ENCODE peak calls at places on chromosomes 16 and 17, in four cellular contexts. S, C, A and M are unnamed samples.

GRCh38 chr17:45320349-45320930 is 3.6 kb upstream of the MAP3K14 start:
- DNase-seq in A (no peak), C (peak; percentile 57), S (no peak), M (no peak)

GRCh38 chr16:85364323-85365040 is 248.6 kb upstream of the GSE1 start:
- DNase-seq in A (no peak), C (peak; percentile 90), S (no peak), M (no peak)

GRCh38 chr17:57803026-57803425 is 46.8 kb downstream of the MRPS23 start:
- DNase-seq in A (no peak), S (no peak), C (no peak), M (no peak)

GRCh38 chr16:8375208-8375607 is 215.1 kb downstream of the TMEM114 start:
- DNase-seq in S (no peak), A (no peak), C (no peak), M (no peak)

GRCh38 chr17:72715906-72716572 is 376.4 kb downstream of the SLC39A11 start:
- DNase-seq in S (no peak), C (peak; percentile 94), A (no peak), M (no peak)

GRCh38 chr17:45146616-45147101 is 1.6 kb upstream of the HEXIM1 start:
- DNase-seq in S (peak; percentile 59), C (peak; percentile 82), A (no peak), M (no peak)

GRCh38 chr17:7712111-7712771 is 5.3 kb upstream of the DNAH2 start:
- DNase-seq in S (no peak), C (no peak), A (no peak), M (no peak)

GRCh38 chr16:17257426-17257825 is 213.3 kb downstream of the XYLT1 start:
- DNase-seq in C (no peak), S (no peak), A (no peak), M (no peak)

GRCh38 chr17:49739662-49740271 is 24.2 kb downstream of the FAM117A start:
- DNase-seq in S (peak; percentile 84), A (peak; percentile 71), C (no peak), M (no peak)

GRCh38 chr16:85400305-85401205 is 212.6 kb upstream of the GSE1 start:
- DNase-seq in C (no peak), A (no peak), S (no peak), M (no peak)

GRCh38 chr17:75774988-75775668 is 9.5 kb upstream of the UNK start:
- DNase-seq in C (no peak), S (peak; percentile 20), A (no peak), M (no peak)

GRCh38 chr17:28575126-28575795 is 1.4 kb downstream of the ALDOC start:
- DNase-seq in S (no peak), C (no peak), A (no peak), M (no peak)
- TF ChIP-seq CTCF in S (no peak), C (peak; percentile 8), A (no peak), M (no peak)

GRCh38 chr17:48261297-48261880 is 153.8 kb downstream of the SNX11 start:
- DNase-seq in C (peak; percentile 12), A (no peak), S (no peak), M (no peak)
- TF ChIP-seq CTCF in C (peak; percentile 78), A (no peak), S (no peak), M (peak; percentile 56)

GRCh38 chr16:30896890-30897730 is 696 bp downstream of the CTF1 start:
- DNase-seq in S (peak; percentile 86), A (peak; percentile 69), C (peak; percentile 86), M (peak; percentile 73)
- TF ChIP-seq CTCF in S (no peak), A (no peak), C (no peak), M (no peak)

GRCh38 chr17:29042026-29042678 is 789 bp upstream of the PIPOX start:
- DNase-seq in S (no peak), C (no peak), A (no peak), M (no peak)

GRCh38 chr17:29041091-29041490 is 1.9 kb upstream of the PIPOX start:
- DNase-seq in C (no peak), S (no peak), A (no peak), M (no peak)

GRCh38 chr17:29045026-29045425 is 2.1 kb downstream of the PIPOX start:
- DNase-seq in A (no peak), C (no peak), S (no peak), M (no peak)

GRCh38 chr17:29043539-29044165 is 711 bp downstream of the PIPOX start:
- DNase-seq in A (no peak), C (no peak), S (no peak), M (no peak)

GRCh38 chr17:29042679-29043538 is at the start of gene PIPOX:
- DNase-seq in S (no peak), C (peak; percentile 12), A (no peak), M (peak; percentile 43)
- TF ChIP-seq CTCF in S (no peak), C (peak; percentile 51), A (no peak), M (no peak)

GRCh38 chr16:50866806-50867205 is 124.9 kb downstream of the CYLD start:
- DNase-seq in A (no peak), S (no peak), C (no peak), M (no peak)
- TF ChIP-seq CTCF in A (no peak), S (no peak), C (no peak), M (no peak)

GRCh38 chr16:79051313-79051712 is 549.2 kb downstream of the MAF start:
- DNase-seq in A (no peak), C (no peak), S (no peak), M (no peak)

GRCh38 chr16:79045191-79045590 is 555.3 kb downstream of the MAF start:
- DNase-seq in C (no peak), S (no peak), A (no peak), M (no peak)

GRCh38 chr16:79049040-79049439 is 551.5 kb downstream of the MAF start:
- DNase-seq in S (no peak), C (no peak), A (no peak), M (no peak)

GRCh38 chr16:79050063-79050462 is 550.5 kb downstream of the MAF start:
- DNase-seq in S (no peak), C (no peak), A (no peak), M (no peak)

GRCh38 chr16:79047337-79047736 is 553.2 kb downstream of the MAF start:
- DNase-seq in S (no peak), A (no peak), C (no peak), M (no peak)
- TF ChIP-seq CTCF in S (no peak), A (no peak), C (peak; percentile 40), M (peak; percentile 39)

GRCh38 chr17:5033352-5034015 is 1.7 kb downstream of the SLC52A1 start:
- DNase-seq in S (no peak), C (no peak), A (no peak), M (no peak)
- TF ChIP-seq CTCF in S (no peak), C (no peak), A (no peak), M (peak; percentile 18)

DNA sequence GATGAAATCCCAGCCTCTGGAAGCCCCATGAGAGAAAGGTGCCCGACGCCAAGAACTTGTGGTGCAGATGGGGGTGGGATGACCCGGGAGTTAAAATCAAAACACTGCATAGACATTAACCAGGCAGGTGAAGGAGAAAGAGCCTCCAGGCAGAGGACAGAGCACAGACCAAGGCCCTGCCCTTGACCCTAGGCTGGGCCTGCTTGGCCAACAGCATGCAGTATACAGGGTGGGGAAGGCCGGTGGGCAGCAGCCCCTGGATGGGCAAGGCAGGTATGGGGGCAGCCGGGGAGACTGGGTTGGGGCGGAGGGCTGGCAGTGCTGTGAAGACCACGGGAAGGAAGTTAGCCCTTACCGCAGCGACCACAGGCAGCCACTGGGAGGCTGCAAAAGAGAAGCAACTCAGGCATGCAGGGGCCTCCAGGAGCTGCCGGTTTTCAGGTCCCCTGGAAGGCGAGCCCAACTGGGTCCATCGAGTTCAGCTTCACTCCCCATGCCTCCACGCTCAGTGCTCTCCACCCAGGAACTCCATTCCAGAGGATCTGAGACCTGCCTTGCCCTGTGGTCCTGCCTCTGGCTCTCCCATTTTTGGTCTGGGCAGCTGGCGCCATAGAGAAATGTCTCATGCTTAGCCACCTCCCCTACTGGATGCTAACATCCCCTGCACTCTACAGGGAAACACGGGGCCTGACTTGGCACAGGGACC is 81.2 kb downstream of the C16orf95 start:
- DNase-seq in S (no peak), A (no peak), C (no peak), M (no peak)
- TF ChIP-seq CTCF in S (no peak), A (no peak), C (peak; percentile 28), M (no peak)

GRCh38 chr17:1716076-1716911 is 6.1 kb upstream of the TLCD2 start:
- DNase-seq in C (peak; percentile 100), S (peak; percentile 100), A (peak; percentile 92), M (peak; percentile 100)
- TF ChIP-seq CTCF in C (peak; percentile 27), S (no peak), A (no peak), M (no peak)